ENCODE peak calls at places on chromosomes 16 and 17, in six cellular contexts. I is heart left ventricle, A is uterus, Z is endodermal cell, M is AG04450, J is HCT116. T is an unnamed sample.

GRCh38 chr16:28925386-28926228 is 569 bp upstream of the RABEP2 start:
- DNase-seq in I (peak; percentile 90), A (peak; percentile 73), Z (no peak), M (no peak), J (peak; percentile 54), T (no peak)

GRCh38 chr17:1091885-1092284 is 87.9 kb downstream of the ABR start:
- DNase-seq in I (no peak), A (no peak), Z (no peak), M (no peak), J (no peak), T (peak; percentile 52)

GRCh38 chr17:79808763-79809529 is 12.1 kb upstream of the CBX8 start:
- DNase-seq in I (no peak), A (no peak), Z (peak; percentile 90), M (no peak), J (peak; percentile 60), T (peak; percentile 52)

GRCh38 chr17:35432176-35433074 is at the start of gene SLFN12:
- DNase-seq in I (peak; percentile 61), A (peak; percentile 74), Z (peak; percentile 65), M (peak; percentile 95), J (no peak), T (no peak)

GRCh38 chr16:81809567-81809966 is 30.5 kb downstream of the PLCG2 start:
- DNase-seq in I (no peak), A (no peak), Z (no peak), M (no peak), J (no peak), T (no peak)

GRCh38 chr17:2090804-2091534 is 36.1 kb downstream of the HIC1 start:
- DNase-seq in I (peak; percentile 86), A (peak; percentile 89), Z (peak; percentile 87), M (peak; percentile 82), J (no peak), T (no peak)

GRCh38 chr17:39517224-39517623 is 55.9 kb downstream of the CDK12 start:
- DNase-seq in I (no peak), A (no peak), Z (no peak), M (no peak), J (no peak), T (no peak)

GRCh38 chr17:3582921-3583320 is 25.3 kb upstream of the TRPV3 start:
- DNase-seq in I (no peak), A (no peak), Z (no peak), M (no peak), J (no peak), T (no peak)

DNA sequence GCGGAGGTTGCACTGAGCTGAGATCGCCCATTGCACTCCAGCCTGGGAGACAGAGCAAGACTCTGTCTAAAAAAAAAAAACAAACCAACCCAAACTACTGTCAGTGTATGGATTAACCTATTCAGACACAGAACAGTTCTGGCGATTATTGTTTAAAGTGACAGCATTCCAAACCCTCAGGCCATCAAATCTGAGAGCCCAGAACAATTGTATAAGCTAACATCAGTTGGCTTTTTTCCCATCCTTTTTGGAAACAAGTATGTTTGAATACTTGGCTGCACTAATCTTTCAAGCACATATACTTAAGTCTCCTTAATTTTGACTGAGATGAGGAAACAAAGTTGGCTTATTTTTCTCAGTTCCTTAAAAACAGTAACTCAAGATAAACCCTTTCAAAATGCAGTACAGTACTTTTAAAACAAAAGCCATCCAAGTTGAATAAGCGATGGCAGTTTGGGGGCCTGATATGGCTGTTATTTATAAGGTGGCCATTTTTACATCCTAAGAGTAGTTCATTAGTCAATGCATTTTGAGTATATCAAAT is 1.4 kb downstream of the ZSWIM7 start:
- DNase-seq in I (no peak), A (no peak), Z (no peak), M (no peak), J (no peak), T (no peak)
- H3K27ac ChIP-seq in I (peak overlapping the region; percentile 88), A (peak overlapping the region; percentile 91), Z (no peak overlapping the region), M (no peak overlapping the region), J (peak overlapping the region; percentile 95), T (peak overlapping the region; percentile 94)

GRCh38 chr16:19697756-19698318 is 20.2 kb downstream of the KNOP1 start:
- DNase-seq in I (no peak), A (no peak), Z (no peak), M (no peak), J (no peak), T (no peak)
- H3K27ac ChIP-seq in I (peak overlapping the region; percentile 82), A (peak overlapping the region; percentile 85), Z (no peak overlapping the region), M (no peak overlapping the region), J (no peak overlapping the region), T (no peak overlapping the region)

GRCh38 chr16:53433930-53434435 is 288 bp upstream of the RBL2 start:
- DNase-seq in I (no peak), A (peak; percentile 83), Z (no peak), M (peak; percentile 33), J (peak; percentile 58), T (no peak)

GRCh38 chr16:53433509-53433908 is 762 bp upstream of the RBL2 start:
- DNase-seq in I (no peak), A (no peak), Z (no peak), M (no peak), J (no peak), T (no peak)

GRCh38 chr16:53429221-53429943 is 4.9 kb upstream of the RBL2 start:
- DNase-seq in I (no peak), A (peak; percentile 65), Z (no peak), M (peak; percentile 54), J (no peak), T (no peak)

GRCh38 chr16:53428681-53429080 is 5.6 kb upstream of the RBL2 start:
- DNase-seq in I (no peak), A (no peak), Z (no peak), M (no peak), J (no peak), T (no peak)

GRCh38 chr16:53430363-53430762 is 3.9 kb upstream of the RBL2 start:
- DNase-seq in I (no peak), A (no peak), Z (no peak), M (no peak), J (no peak), T (no peak)
- H3K27ac ChIP-seq in I (no peak overlapping the region), A (no peak overlapping the region), Z (no peak overlapping the region), M (no peak overlapping the region), J (no peak overlapping the region), T (no peak overlapping the region)

GRCh38 chr17:74324521-74324920 is 1.5 kb upstream of the KIF19 start:
- DNase-seq in I (no peak), A (no peak), Z (no peak), M (no peak), J (no peak), T (no peak)

GRCh38 chr17:74326506-74326905 is 480 bp downstream of the KIF19 start:
- DNase-seq in I (no peak), A (no peak), Z (no peak), M (no peak), J (no peak), T (no peak)

GRCh38 chr17:74328487-74328886 is 2.5 kb downstream of the KIF19 start:
- DNase-seq in I (no peak), A (no peak), Z (no peak), M (no peak), J (no peak), T (no peak)

GRCh38 chr17:74325376-74325742 is 667 bp upstream of the KIF19 start:
- DNase-seq in I (no peak), A (no peak), Z (no peak), M (no peak), J (no peak), T (no peak)

GRCh38 chr17:74325743-74326379 is at the start of gene KIF19:
- DNase-seq in I (peak; percentile 53), A (no peak), Z (peak; percentile 92), M (no peak), J (no peak), T (no peak)
- H3K27ac ChIP-seq in I (peak within 1 kb of the TSS; percentile 38), A (no peak within 1 kb of the TSS), Z (no peak within 1 kb of the TSS), M (no peak within 1 kb of the TSS), J (no peak within 1 kb of the TSS), T (no peak within 1 kb of the TSS)

GRCh38 chr17:81010935-81011334 is 19.3 kb downstream of the CHMP6 start:
- DNase-seq in I (no peak), A (no peak), Z (no peak), M (no peak), J (no peak), T (no peak)

GRCh38 chr17:81012574-81013447 is 21.2 kb downstream of the CHMP6 start:
- DNase-seq in I (no peak), A (no peak), Z (no peak), M (no peak), J (no peak), T (no peak)

GRCh38 chr17:81009124-81009523 is 17.5 kb downstream of the CHMP6 start:
- DNase-seq in I (no peak), A (no peak), Z (no peak), M (no peak), J (no peak), T (no peak)

GRCh38 chr17:81013642-81014041 is 21.3 kb upstream of the BAIAP2 start:
- DNase-seq in I (no peak), A (no peak), Z (no peak), M (no peak), J (no peak), T (no peak)

DNA sequence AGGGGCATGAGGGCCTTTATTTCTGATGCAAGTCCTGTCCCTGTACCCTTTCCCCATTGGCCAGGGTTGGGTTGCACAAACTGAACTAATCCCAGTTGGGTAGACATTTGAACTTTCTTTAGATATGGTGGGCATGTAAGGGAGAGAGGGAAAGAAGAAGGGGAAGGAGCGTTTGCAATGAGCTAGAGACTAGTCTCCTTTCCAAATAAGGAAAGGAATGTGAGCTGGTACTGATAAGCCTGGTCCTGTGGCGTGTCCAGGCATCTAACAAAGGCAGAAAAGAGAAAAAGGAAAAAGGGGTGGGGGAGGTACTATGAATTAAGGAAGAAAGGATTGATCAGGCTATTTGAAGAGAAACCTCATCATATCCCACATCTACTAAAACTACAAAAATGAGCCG is 20.3 kb downstream of the CHMP6 start:
- DNase-seq in I (no peak), A (no peak), Z (no peak), M (no peak), J (no peak), T (no peak)
- H3K27ac ChIP-seq in I (no peak overlapping the region), A (no peak overlapping the region), Z (no peak overlapping the region), M (no peak overlapping the region), J (no peak overlapping the region), T (no peak overlapping the region)

DNA sequence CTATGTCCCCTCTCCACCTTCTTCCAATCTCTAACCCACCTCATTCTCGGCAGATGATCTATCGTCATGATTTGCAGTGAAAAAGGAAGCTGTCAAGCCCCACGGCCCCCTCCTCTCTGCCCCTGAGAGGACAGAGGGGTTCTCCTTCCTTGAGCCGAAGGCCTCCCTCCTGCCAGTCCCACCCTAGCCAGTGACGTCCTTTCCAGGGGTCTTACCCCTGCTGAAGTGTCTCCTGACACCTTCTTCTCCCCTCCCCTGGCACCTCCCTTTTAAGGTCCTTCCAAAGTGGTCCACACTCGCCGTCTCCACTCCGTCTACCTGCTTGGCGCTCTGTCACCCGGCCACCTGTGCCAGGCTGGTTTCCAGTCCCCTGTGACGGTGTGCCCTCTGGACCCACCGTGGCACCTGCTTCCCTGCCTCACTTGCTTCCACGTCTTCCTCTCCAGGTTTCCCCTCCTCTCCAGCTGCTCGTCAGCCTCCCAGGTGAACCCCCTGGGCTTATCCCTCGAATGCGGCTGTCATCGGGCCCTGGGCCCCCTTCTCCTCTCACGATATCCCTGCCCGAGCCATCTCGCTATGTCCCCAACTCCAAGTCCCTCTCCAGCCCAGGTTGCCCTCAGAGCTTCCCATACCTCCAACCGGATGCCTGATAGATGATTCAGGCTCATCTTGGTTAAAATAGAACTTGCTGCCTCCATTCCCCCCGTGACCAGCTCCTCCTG is 5.7 kb downstream of the CCDC102A start:
- DNase-seq in I (no peak), A (peak; percentile 15), Z (peak; percentile 41), M (no peak), J (no peak), T (no peak)
- H3K27ac ChIP-seq in I (no peak overlapping the region), A (peak overlapping the region; percentile 62), Z (no peak overlapping the region), M (no peak overlapping the region), J (peak overlapping the region; percentile 82), T (no peak overlapping the region)

T was measured in epithelial cell of prostate.